ENCODE peak calls at places on chromosomes 4 and X, in ten cellular contexts. B, Q, E, D, I, N, K, C, O and M are unnamed samples. For H3K4me1, the result is how much of the 10 kb centered on the place peaks cover.

GRCh38 chr4:87525636-87526035 is 3.5 kb downstream of the SPARCL1 start:
- DNase-seq in B (no peak), Q (no peak), E (peak), D (no peak), I (no peak), N (no peak), K (no peak), C (no peak), O (no peak), M (no peak)

GRCh38 chrX:57772637-57773036 is 92.6 kb upstream of the NLRP2B start:
- DNase-seq in B (no peak), Q (no peak), E (no peak), D (no peak), I (no peak), N (no peak), K (no peak), C (no peak), O (no peak), M (no peak)

GRCh38 chr4:86117781-86118302 is 242.0 kb downstream of the MAPK10 start:
- DNase-seq in B (no peak), Q (no peak), E (peak), D (no peak), I (no peak), N (no peak), K (no peak), C (no peak), O (no peak), M (no peak)

GRCh38 chrX:118346258-118347094 is 570 bp downstream of the WDR44 start:
- DNase-seq in B (peak), Q (peak), E (no peak), D (no peak), I (peak), N (peak), K (peak), C (peak), O (peak), M (peak)

GRCh38 chr4:34046580-34046979 is 2197.7 kb downstream of the ARAP2 start:
- DNase-seq in B (no peak), Q (no peak), E (peak), D (no peak), I (no peak), N (no peak), K (no peak), C (no peak), O (no peak), M (no peak)

GRCh38 chr4:10061650-10062415 is 40.5 kb upstream of the SLC2A9 start:
- DNase-seq in B (no peak), Q (no peak), E (peak), D (no peak), I (no peak), N (no peak), K (no peak), C (no peak), O (no peak), M (no peak)

GRCh38 chrX:85001344-85001743 is 2.3 kb upstream of the APOOL start:
- DNase-seq in B (no peak), Q (no peak), E (no peak), D (no peak), I (no peak), N (no peak), K (no peak), C (no peak), O (no peak), M (no peak)

GRCh38 chr4:39118034-39118658 is 56.1 kb downstream of the KLHL5 start:
- DNase-seq in B (no peak), Q (no peak), E (no peak), D (no peak), I (no peak), N (no peak), K (no peak), C (no peak), O (no peak), M (no peak)

GRCh38 chr4:148091896-148092295 is 350.3 kb downstream of the NR3C2 start:
- DNase-seq in B (no peak), Q (no peak), E (no peak), D (no peak), I (no peak), N (no peak), K (no peak), C (no peak), O (no peak), M (no peak)

GRCh38 chr4:31391976-31392375 is 671.8 kb downstream of the PCDH7 start:
- DNase-seq in B (no peak), Q (no peak), E (no peak), D (no peak), I (no peak), N (no peak), K (no peak), C (no peak), O (no peak), M (no peak)

GRCh38 chr4:48483777-48484493 is 792 bp downstream of the SLC10A4 start:
- DNase-seq in B (no peak), Q (no peak), E (no peak), D (no peak), I (peak), N (no peak), K (no peak), C (no peak), O (no peak), M (peak)

GRCh38 chrX:40144576-40144975 is 46.8 kb upstream of the BCOR start:
- DNase-seq in B (no peak), Q (no peak), E (no peak), D (no peak), I (no peak), N (no peak), K (no peak), C (no peak), O (no peak), M (no peak)

GRCh38 chrX:132040066-132040465 is 17.0 kb downstream of the STK26 start:
- DNase-seq in B (no peak), Q (no peak), E (no peak), D (no peak), I (no peak), N (no peak), K (no peak), C (no peak), O (no peak), M (no peak)

GRCh38 chrX:104854188-104854587 is 288.2 kb downstream of the IL1RAPL2 start:
- DNase-seq in B (no peak), Q (no peak), E (peak), D (no peak), I (no peak), N (no peak), K (no peak), C (no peak), O (no peak), M (no peak)

GRCh38 chrX:100649550-100650356 is 5.8 kb downstream of the SRPX2 start:
- DNase-seq in B (peak), Q (peak), E (peak), D (peak), I (peak), N (peak), K (peak), C (no peak), O (peak), M (peak)

GRCh38 chr4:41753942-41754341 is 5.4 kb upstream of the PHOX2B start:
- DNase-seq in B (no peak), Q (no peak), E (no peak), D (no peak), I (no peak), N (no peak), K (no peak), C (no peak), O (no peak), M (no peak)

GRCh38 chrX:40496728-40497127 is 84.0 kb upstream of the ATP6AP2 start:
- DNase-seq in B (no peak), Q (no peak), E (peak), D (no peak), I (no peak), N (no peak), K (no peak), C (no peak), O (peak), M (no peak)

GRCh38 chr4:64539234-64539849 is 130.1 kb upstream of the TECRL start:
- DNase-seq in B (no peak), Q (peak), E (peak), D (no peak), I (no peak), N (peak), K (no peak), C (no peak), O (peak), M (no peak)

GRCh38 chr4:61202638-61203495 is 2.7 kb downstream of the ADGRL3 start:
- DNase-seq in B (no peak), Q (peak), E (peak), D (no peak), I (no peak), N (peak), K (no peak), C (no peak), O (no peak), M (peak)

DNA sequence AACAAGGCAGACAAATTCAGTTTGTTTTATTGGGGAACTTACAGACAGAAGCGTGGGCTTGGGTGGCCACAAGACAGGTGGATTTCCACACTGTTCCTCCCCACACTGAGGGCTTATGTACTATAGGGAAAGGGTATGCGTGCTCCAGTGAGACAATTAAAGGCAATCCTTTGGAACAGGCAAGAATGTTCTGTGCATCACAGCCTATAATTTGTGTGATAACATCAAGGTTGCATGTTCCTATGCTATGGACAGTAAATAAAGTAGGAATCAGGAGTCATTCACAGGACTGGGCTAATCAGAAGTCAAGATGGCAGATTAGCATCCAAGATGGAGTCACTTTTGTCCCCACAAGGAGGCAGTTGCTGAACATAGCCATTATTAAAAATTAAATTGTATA is 84.6 kb upstream of the TRIM2 start:
- DNase-seq in B (no peak), Q (no peak), E (no peak), D (no peak), I (no peak), N (no peak), K (no peak), C (no peak), O (no peak), M (no peak)
- H3K4me1 ChIP-seq in B (under half), Q (under half), E (under half), D (under half), I (under half), N (under half), K (under half), C (under half), O (under half), M (under half)

DNA sequence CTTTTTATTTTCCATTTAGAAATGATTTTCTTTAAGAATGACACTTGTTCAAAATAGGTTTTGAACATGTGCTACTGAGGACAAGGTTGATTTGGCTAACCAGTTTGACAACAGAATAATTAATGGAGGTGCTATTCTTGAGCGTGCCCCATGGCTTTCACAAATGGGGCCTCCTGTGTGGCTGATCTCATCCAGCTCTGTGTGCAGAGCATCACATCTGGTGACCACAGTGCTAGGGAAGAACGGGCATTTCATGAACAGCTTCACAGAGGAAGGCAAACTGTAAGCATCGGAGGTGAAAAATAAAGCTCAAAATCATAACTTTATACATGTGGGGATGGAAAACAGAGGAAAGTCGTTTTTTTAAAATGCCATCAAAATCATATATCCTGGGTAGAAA is 148.6 kb downstream of the SOWAHB start:
- DNase-seq in B (no peak), Q (no peak), E (no peak), D (no peak), I (no peak), N (no peak), K (no peak), C (no peak), O (no peak), M (no peak)
- H3K4me1 ChIP-seq in B (under half), Q (under half), E (under half), D (under half), I (under half), N (under half), K (under half), C (under half), O (under half), M (under half)

GRCh38 chr4:152979731-152980330 is 43.7 kb downstream of the FHDC1 start:
- DNase-seq in B (no peak), Q (no peak), E (no peak), D (no peak), I (no peak), N (no peak), K (no peak), C (no peak), O (no peak), M (no peak)

GRCh38 chr4:152981842-152982241 is 45.7 kb downstream of the FHDC1 start:
- DNase-seq in B (no peak), Q (no peak), E (peak), D (no peak), I (no peak), N (no peak), K (no peak), C (no peak), O (no peak), M (no peak)

GRCh38 chr4:152983221-152983620 is 47.1 kb downstream of the FHDC1 start:
- DNase-seq in B (no peak), Q (no peak), E (peak), D (no peak), I (no peak), N (no peak), K (no peak), C (no peak), O (no peak), M (no peak)

GRCh38 chr4:152983774-152984411 is 47.8 kb downstream of the FHDC1 start:
- DNase-seq in B (no peak), Q (no peak), E (peak), D (no peak), I (no peak), N (no peak), K (no peak), C (no peak), O (no peak), M (no peak)

GRCh38 chr4:152981278-152981677 is 45.2 kb downstream of the FHDC1 start:
- DNase-seq in B (no peak), Q (no peak), E (peak), D (no peak), I (no peak), N (no peak), K (no peak), C (no peak), O (no peak), M (no peak)
- H3K4me1 ChIP-seq in B (under half), Q (under half), E (under half), D (under half), I (under half), N (under half), K (under half), C (under half), O (under half), M (under half)

GRCh38 chr4:89303177-89303576 is 4.4 kb downstream of the GPRIN3 start:
- DNase-seq in B (no peak), Q (peak), E (no peak), D (no peak), I (no peak), N (no peak), K (no peak), C (peak), O (peak), M (peak)
- H3K4me1 ChIP-seq in B (under half), Q (half or more), E (under half), D (under half), I (under half), N (under half), K (under half), C (half or more), O (half or more), M (under half)